ENCODE peak calls at places on chromosomes 1 and 21, in nine cellular contexts. One of them, this sample, is unnamed. For H3K4me1, the result is how much of the 10 kb centered on the place peaks cover.

GRCh38 chr1:170131984-170132383 is 13.8 kb upstream of the NTMT2 start:
- DNase-seq in GM23338: no peak
- DNase-seq in ovary: no peak
- DNase-seq in lung: no peak
- DNase-seq in A549: no peak
- DNase-seq in testis: no peak
- DNase-seq in heart right ventricle: no peak
- DNase-seq in ascending aorta: no peak
- DNase-seq in PC-9: no peak
- DNase-seq in this sample: no peak

GRCh38 chr21:17387030-17387617 is 125.7 kb upstream of the CXADR start:
- DNase-seq in ovary: peak
- DNase-seq in testis: peak
- DNase-seq in heart right ventricle: no peak
- DNase-seq in ascending aorta: no peak
- DNase-seq in A549: peak
- DNase-seq in PC-9: peak
- DNase-seq in lung: peak
- DNase-seq in GM23338: peak
- DNase-seq in this sample: no peak

GRCh38 chr1:64982134-64982533 is 15.8 kb upstream of the JAK1 start:
- DNase-seq in testis: no peak
- DNase-seq in lung: no peak
- DNase-seq in GM23338: no peak
- DNase-seq in ascending aorta: no peak
- DNase-seq in PC-9: no peak
- DNase-seq in ovary: no peak
- DNase-seq in heart right ventricle: no peak
- DNase-seq in A549: peak
- DNase-seq in this sample: no peak

GRCh38 chr1:23477359-23478144 is 6.4 kb downstream of the ASAP3 start:
- DNase-seq in testis: no peak
- DNase-seq in PC-9: peak
- DNase-seq in lung: no peak
- DNase-seq in A549: no peak
- DNase-seq in heart right ventricle: no peak
- DNase-seq in ascending aorta: no peak
- DNase-seq in GM23338: no peak
- DNase-seq in ovary: no peak
- DNase-seq in this sample: no peak

GRCh38 chr1:3247521-3248031 is 178.6 kb downstream of the PRDM16 start:
- DNase-seq in testis: no peak
- DNase-seq in ascending aorta: no peak
- DNase-seq in PC-9: no peak
- DNase-seq in ovary: no peak
- DNase-seq in GM23338: peak
- DNase-seq in lung: no peak
- DNase-seq in heart right ventricle: no peak
- DNase-seq in A549: no peak
- DNase-seq in this sample: no peak

GRCh38 chr1:65075123-65075976 is 72.7 kb upstream of the AK4 start:
- DNase-seq in testis: peak
- DNase-seq in lung: peak
- DNase-seq in ovary: no peak
- DNase-seq in heart right ventricle: no peak
- DNase-seq in PC-9: peak
- DNase-seq in A549: peak
- DNase-seq in GM23338: peak
- DNase-seq in ascending aorta: no peak
- DNase-seq in this sample: peak

GRCh38 chr1:63634471-63634870 is 41.3 kb downstream of the PGM1 start:
- DNase-seq in A549: no peak
- DNase-seq in testis: no peak
- DNase-seq in PC-9: no peak
- DNase-seq in ascending aorta: no peak
- DNase-seq in heart right ventricle: no peak
- DNase-seq in lung: no peak
- DNase-seq in GM23338: no peak
- DNase-seq in ovary: no peak
- DNase-seq in this sample: no peak

GRCh38 chr1:223175032-223175431 is 32.0 kb upstream of the TLR5 start:
- DNase-seq in PC-9: no peak
- DNase-seq in ascending aorta: no peak
- DNase-seq in heart right ventricle: no peak
- DNase-seq in testis: peak
- DNase-seq in A549: no peak
- DNase-seq in GM23338: peak
- DNase-seq in lung: no peak
- DNase-seq in ovary: no peak
- DNase-seq in this sample: no peak

GRCh38 chr1:95084317-95085176 is 11.8 kb upstream of the ALG14 start:
- DNase-seq in ovary: no peak
- DNase-seq in testis: no peak
- DNase-seq in ascending aorta: no peak
- DNase-seq in A549: peak
- DNase-seq in PC-9: no peak
- DNase-seq in heart right ventricle: no peak
- DNase-seq in lung: no peak
- DNase-seq in GM23338: peak
- DNase-seq in this sample: no peak

GRCh38 chr1:191901651-191902050 is 256.6 kb upstream of the RGS18 start:
- DNase-seq in A549: no peak
- DNase-seq in heart right ventricle: no peak
- DNase-seq in PC-9: no peak
- DNase-seq in testis: no peak
- DNase-seq in ascending aorta: no peak
- DNase-seq in lung: no peak
- DNase-seq in GM23338: peak
- DNase-seq in ovary: no peak
- DNase-seq in this sample: peak

GRCh38 chr21:37198989-37199924 is 67.9 kb downstream of the VPS26C start:
- DNase-seq in testis: no peak
- DNase-seq in A549: no peak
- DNase-seq in lung: no peak
- DNase-seq in ovary: no peak
- DNase-seq in GM23338: no peak
- DNase-seq in PC-9: peak
- DNase-seq in heart right ventricle: no peak
- DNase-seq in ascending aorta: no peak
- DNase-seq in this sample: no peak

GRCh38 chr1:57483954-57484353 is 60.1 kb upstream of the DAB1 start:
- DNase-seq in PC-9: no peak
- DNase-seq in heart right ventricle: no peak
- DNase-seq in ovary: no peak
- DNase-seq in testis: no peak
- DNase-seq in A549: no peak
- DNase-seq in lung: no peak
- DNase-seq in GM23338: no peak
- DNase-seq in ascending aorta: no peak
- DNase-seq in this sample: no peak

GRCh38 chr1:20733361-20733975 is 965 bp upstream of the SH2D5 start:
- DNase-seq in testis: no peak
- DNase-seq in GM23338: no peak
- DNase-seq in ovary: no peak
- DNase-seq in ascending aorta: no peak
- DNase-seq in heart right ventricle: no peak
- DNase-seq in lung: no peak
- DNase-seq in PC-9: no peak
- DNase-seq in A549: no peak
- DNase-seq in this sample: no peak

GRCh38 chr1:225476100-225476511 is 48.3 kb upstream of the LBR start:
- DNase-seq in A549: no peak
- DNase-seq in lung: peak
- DNase-seq in GM23338: no peak
- DNase-seq in PC-9: no peak
- DNase-seq in testis: no peak
- DNase-seq in ovary: no peak
- DNase-seq in heart right ventricle: no peak
- DNase-seq in ascending aorta: no peak
- DNase-seq in this sample: no peak

GRCh38 chr1:56890229-56890628 is 35.6 kb downstream of the C8A start:
- DNase-seq in ovary: no peak
- DNase-seq in heart right ventricle: no peak
- DNase-seq in PC-9: no peak
- DNase-seq in A549: no peak
- DNase-seq in ascending aorta: no peak
- DNase-seq in GM23338: no peak
- DNase-seq in lung: no peak
- DNase-seq in testis: no peak
- DNase-seq in this sample: no peak

GRCh38 chr1:202076050-202076511 is 46.6 kb upstream of the GPR37L1 start:
- DNase-seq in ascending aorta: no peak
- DNase-seq in heart right ventricle: peak
- DNase-seq in testis: peak
- DNase-seq in GM23338: no peak
- DNase-seq in lung: no peak
- DNase-seq in A549: no peak
- DNase-seq in ovary: no peak
- DNase-seq in PC-9: no peak
- DNase-seq in this sample: no peak

GRCh38 chr21:31730687-31731111 is 1.2 kb downstream of the SCAF4 start:
- DNase-seq in testis: peak
- DNase-seq in heart right ventricle: no peak
- DNase-seq in ascending aorta: no peak
- DNase-seq in ovary: no peak
- DNase-seq in PC-9: no peak
- DNase-seq in A549: peak
- DNase-seq in lung: no peak
- DNase-seq in GM23338: peak
- DNase-seq in this sample: no peak
- H3K4me1 ChIP-seq in testis: under half
- H3K4me1 ChIP-seq in heart right ventricle: half or more
- H3K4me1 ChIP-seq in ascending aorta: under half
- H3K4me1 ChIP-seq in ovary: under half
- H3K4me1 ChIP-seq in PC-9: under half
- H3K4me1 ChIP-seq in A549: under half
- H3K4me1 ChIP-seq in lung: under half
- H3K4me1 ChIP-seq in GM23338: under half
- H3K4me1 ChIP-seq in this sample: under half

DNA sequence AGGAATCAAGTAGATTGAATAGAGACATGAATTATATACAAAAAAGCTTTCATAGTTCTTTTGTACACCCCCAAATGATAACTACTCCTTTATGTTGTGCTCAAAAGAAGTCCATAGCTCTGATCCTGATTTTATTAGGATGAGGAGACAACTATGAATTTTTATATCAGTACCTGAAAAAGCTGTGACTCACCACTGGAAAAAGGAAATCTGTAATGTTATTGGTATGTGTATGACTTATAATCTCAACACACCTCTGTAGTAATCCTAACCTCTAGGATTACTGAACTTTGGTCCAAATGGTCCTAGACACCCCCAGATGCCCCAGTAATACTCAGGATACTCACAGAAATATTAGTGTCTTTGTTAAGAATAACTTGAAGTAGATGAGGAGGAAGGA is 10.2 kb downstream of the PRKAB2 start:
- DNase-seq in A549: no peak
- DNase-seq in ascending aorta: no peak
- DNase-seq in lung: no peak
- DNase-seq in GM23338: no peak
- DNase-seq in PC-9: no peak
- DNase-seq in testis: no peak
- DNase-seq in heart right ventricle: no peak
- DNase-seq in ovary: no peak
- DNase-seq in this sample: no peak
- H3K27ac ChIP-seq in A549: no peak
- H3K27ac ChIP-seq in ascending aorta: no peak
- H3K27ac ChIP-seq in lung: no peak
- H3K27ac ChIP-seq in GM23338: no peak
- H3K27ac ChIP-seq in PC-9: no peak
- H3K27ac ChIP-seq in testis: no peak
- H3K27ac ChIP-seq in heart right ventricle: no peak
- H3K27ac ChIP-seq in ovary: no peak
- H3K27ac ChIP-seq in this sample: no peak

GRCh38 chr1:198530964-198531363 is 9.5 kb downstream of the ATP6V1G3 start:
- DNase-seq in heart right ventricle: no peak
- DNase-seq in testis: no peak
- DNase-seq in A549: no peak
- DNase-seq in ovary: no peak
- DNase-seq in lung: no peak
- DNase-seq in GM23338: no peak
- DNase-seq in PC-9: no peak
- DNase-seq in ascending aorta: no peak
- DNase-seq in this sample: no peak

GRCh38 chr1:198534540-198535413 is 5.7 kb downstream of the ATP6V1G3 start:
- DNase-seq in ascending aorta: no peak
- DNase-seq in heart right ventricle: no peak
- DNase-seq in testis: no peak
- DNase-seq in ovary: no peak
- DNase-seq in GM23338: no peak
- DNase-seq in A549: no peak
- DNase-seq in PC-9: no peak
- DNase-seq in lung: no peak
- DNase-seq in this sample: no peak

GRCh38 chr1:198531891-198532290 is 8.6 kb downstream of the ATP6V1G3 start:
- DNase-seq in GM23338: no peak
- DNase-seq in A549: no peak
- DNase-seq in lung: no peak
- DNase-seq in heart right ventricle: no peak
- DNase-seq in testis: no peak
- DNase-seq in PC-9: no peak
- DNase-seq in ascending aorta: no peak
- DNase-seq in ovary: no peak
- DNase-seq in this sample: no peak

GRCh38 chr1:198538579-198539364 is 1.7 kb downstream of the ATP6V1G3 start:
- DNase-seq in PC-9: no peak
- DNase-seq in A549: no peak
- DNase-seq in ascending aorta: no peak
- DNase-seq in lung: no peak
- DNase-seq in GM23338: no peak
- DNase-seq in ovary: no peak
- DNase-seq in heart right ventricle: no peak
- DNase-seq in testis: no peak
- DNase-seq in this sample: no peak

DNA sequence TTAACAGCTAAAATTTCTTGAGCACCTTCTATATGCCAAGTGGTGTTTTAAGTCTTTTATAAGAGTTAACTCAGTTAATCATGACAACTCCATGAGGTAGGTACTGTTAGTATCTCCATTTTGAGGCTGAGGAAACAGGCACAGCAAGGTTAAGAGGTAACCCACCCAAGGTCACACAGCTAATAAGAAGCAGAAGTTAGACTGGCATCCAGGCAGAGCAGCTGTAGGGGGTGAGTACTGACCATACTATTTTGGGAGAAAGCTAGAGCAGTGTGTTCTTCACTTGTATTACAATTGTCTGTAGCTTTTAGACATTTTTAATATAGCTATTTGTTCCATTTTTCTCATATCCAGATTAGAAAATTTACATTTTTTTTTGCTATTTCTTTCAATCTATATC is 4.8 kb downstream of the ATP6V1G3 start:
- DNase-seq in heart right ventricle: no peak
- DNase-seq in ascending aorta: no peak
- DNase-seq in ovary: no peak
- DNase-seq in A549: no peak
- DNase-seq in PC-9: no peak
- DNase-seq in testis: no peak
- DNase-seq in GM23338: no peak
- DNase-seq in lung: no peak
- DNase-seq in this sample: no peak
- H3K4me1 ChIP-seq in heart right ventricle: under half
- H3K4me1 ChIP-seq in ascending aorta: under half
- H3K4me1 ChIP-seq in ovary: under half
- H3K4me1 ChIP-seq in A549: under half
- H3K4me1 ChIP-seq in PC-9: under half
- H3K4me1 ChIP-seq in testis: under half
- H3K4me1 ChIP-seq in GM23338: under half
- H3K4me1 ChIP-seq in lung: under half
- H3K4me1 ChIP-seq in this sample: under half

GRCh38 chr1:40384887-40385286 is 11.4 kb downstream of the SMAP2 start:
- DNase-seq in A549: no peak
- DNase-seq in heart right ventricle: no peak
- DNase-seq in ascending aorta: no peak
- DNase-seq in PC-9: no peak
- DNase-seq in lung: no peak
- DNase-seq in GM23338: no peak
- DNase-seq in ovary: no peak
- DNase-seq in testis: no peak
- DNase-seq in this sample: no peak
- H3K27ac ChIP-seq in A549: no peak
- H3K27ac ChIP-seq in heart right ventricle: peak
- H3K27ac ChIP-seq in ascending aorta: peak
- H3K27ac ChIP-seq in PC-9: no peak
- H3K27ac ChIP-seq in lung: peak
- H3K27ac ChIP-seq in GM23338: no peak
- H3K27ac ChIP-seq in ovary: no peak
- H3K27ac ChIP-seq in testis: peak
- H3K27ac ChIP-seq in this sample: peak